ENCODE peak calls at places on chromosomes 2 and 18, in four cellular contexts. One of them, this sample, is unnamed.

GRCh38 chr2:74206180-74206688 is 7.8 kb downstream of the MTHFD2 start:
- DNase-seq in left colon: peak
- DNase-seq in omental fat pad: no peak
- DNase-seq in activated T-cell treated with anti-CD3 and anti-CD28 coated beads for 24 hours: no peak
- DNase-seq in this sample: no peak

GRCh38 chr2:238158018-238158806 is 558 bp upstream of the ERFE start:
- DNase-seq in activated T-cell treated with anti-CD3 and anti-CD28 coated beads for 24 hours: no peak
- DNase-seq in omental fat pad: no peak
- DNase-seq in left colon: no peak
- DNase-seq in this sample: no peak

GRCh38 chr2:86704482-86704971 is 15.6 kb upstream of the RMND5A start:
- DNase-seq in omental fat pad: no peak
- DNase-seq in activated T-cell treated with anti-CD3 and anti-CD28 coated beads for 24 hours: no peak
- DNase-seq in left colon: peak
- DNase-seq in this sample: peak

GRCh38 chr2:162070228-162070918 is 3.6 kb downstream of the DPP4 start:
- DNase-seq in left colon: no peak
- DNase-seq in activated T-cell treated with anti-CD3 and anti-CD28 coated beads for 24 hours: no peak
- DNase-seq in omental fat pad: no peak
- DNase-seq in this sample: no peak

GRCh38 chr2:143034292-143035074 is 94.7 kb upstream of the ARHGAP15 start:
- DNase-seq in omental fat pad: no peak
- DNase-seq in left colon: peak
- DNase-seq in activated T-cell treated with anti-CD3 and anti-CD28 coated beads for 24 hours: peak
- DNase-seq in this sample: peak

GRCh38 chr18:74724186-74724585 is 126.5 kb downstream of the ZNF407 start:
- DNase-seq in omental fat pad: no peak
- DNase-seq in activated T-cell treated with anti-CD3 and anti-CD28 coated beads for 24 hours: no peak
- DNase-seq in left colon: no peak
- DNase-seq in this sample: no peak

GRCh38 chr2:173982918-173983317 is 17.7 kb upstream of the SP3 start:
- DNase-seq in omental fat pad: no peak
- DNase-seq in left colon: no peak
- DNase-seq in activated T-cell treated with anti-CD3 and anti-CD28 coated beads for 24 hours: no peak
- DNase-seq in this sample: no peak

GRCh38 chr2:25894135-25894830 is 16.0 kb upstream of the ASXL2 start:
- DNase-seq in activated T-cell treated with anti-CD3 and anti-CD28 coated beads for 24 hours: no peak
- DNase-seq in left colon: peak
- DNase-seq in omental fat pad: no peak
- DNase-seq in this sample: no peak

GRCh38 chr2:27831279-27832050 is 58.7 kb downstream of the RBKS start:
- DNase-seq in left colon: no peak
- DNase-seq in omental fat pad: no peak
- DNase-seq in activated T-cell treated with anti-CD3 and anti-CD28 coated beads for 24 hours: no peak
- DNase-seq in this sample: no peak

GRCh38 chr2:145041706-145042105 is 521.8 kb upstream of the ZEB2 start:
- DNase-seq in activated T-cell treated with anti-CD3 and anti-CD28 coated beads for 24 hours: no peak
- DNase-seq in omental fat pad: no peak
- DNase-seq in left colon: no peak
- DNase-seq in this sample: no peak

GRCh38 chr2:233329489-233330135 is 22.0 kb downstream of the SAG start:
- DNase-seq in activated T-cell treated with anti-CD3 and anti-CD28 coated beads for 24 hours: no peak
- DNase-seq in left colon: no peak
- DNase-seq in omental fat pad: no peak
- DNase-seq in this sample: no peak

GRCh38 chr18:24964213-24964612 is 387.8 kb downstream of the ZNF521 start:
- DNase-seq in omental fat pad: no peak
- DNase-seq in activated T-cell treated with anti-CD3 and anti-CD28 coated beads for 24 hours: no peak
- DNase-seq in left colon: peak
- DNase-seq in this sample: no peak

GRCh38 chr2:758073-758820 is 81.0 kb upstream of the TMEM18 start:
- DNase-seq in left colon: no peak
- DNase-seq in activated T-cell treated with anti-CD3 and anti-CD28 coated beads for 24 hours: no peak
- DNase-seq in omental fat pad: no peak
- DNase-seq in this sample: no peak

GRCh38 chr2:68632026-68632425 is 11.4 kb upstream of the PROKR1 start:
- DNase-seq in activated T-cell treated with anti-CD3 and anti-CD28 coated beads for 24 hours: no peak
- DNase-seq in left colon: no peak
- DNase-seq in omental fat pad: no peak
- DNase-seq in this sample: no peak

GRCh38 chr2:3422161-3422767 is 42.8 kb downstream of the TRAPPC12 start:
- DNase-seq in left colon: no peak
- DNase-seq in omental fat pad: no peak
- DNase-seq in activated T-cell treated with anti-CD3 and anti-CD28 coated beads for 24 hours: no peak
- DNase-seq in this sample: no peak

GRCh38 chr2:66317268-66317899 is 117.5 kb upstream of the MEIS1 start:
- DNase-seq in left colon: no peak
- DNase-seq in omental fat pad: no peak
- DNase-seq in activated T-cell treated with anti-CD3 and anti-CD28 coated beads for 24 hours: no peak
- DNase-seq in this sample: no peak

GRCh38 chr2:190674966-190675650 is 26.2 kb downstream of the NAB1 start:
- DNase-seq in left colon: no peak
- DNase-seq in activated T-cell treated with anti-CD3 and anti-CD28 coated beads for 24 hours: no peak
- DNase-seq in omental fat pad: no peak
- DNase-seq in this sample: no peak

GRCh38 chr2:120773186-120773800 is 37.6 kb downstream of the GLI2 start:
- DNase-seq in left colon: no peak
- DNase-seq in activated T-cell treated with anti-CD3 and anti-CD28 coated beads for 24 hours: no peak
- DNase-seq in omental fat pad: no peak
- DNase-seq in this sample: no peak

GRCh38 chr2:217610411-217610814 is 392.4 kb downstream of the TNS1 start:
- DNase-seq in left colon: no peak
- DNase-seq in omental fat pad: no peak
- DNase-seq in activated T-cell treated with anti-CD3 and anti-CD28 coated beads for 24 hours: peak
- DNase-seq in this sample: no peak

GRCh38 chr18:12726774-12727550 is 24.1 kb downstream of the PSMG2 start:
- DNase-seq in omental fat pad: no peak
- DNase-seq in left colon: peak
- DNase-seq in activated T-cell treated with anti-CD3 and anti-CD28 coated beads for 24 hours: peak
- DNase-seq in this sample: no peak

GRCh38 chr2:230161180-230161579 is 58.6 kb downstream of the SP110 start:
- DNase-seq in omental fat pad: no peak
- DNase-seq in activated T-cell treated with anti-CD3 and anti-CD28 coated beads for 24 hours: no peak
- DNase-seq in left colon: no peak
- DNase-seq in this sample: no peak

GRCh38 chr2:118371500-118371899 is 283.2 kb downstream of the INSIG2 start:
- DNase-seq in left colon: peak
- DNase-seq in activated T-cell treated with anti-CD3 and anti-CD28 coated beads for 24 hours: no peak
- DNase-seq in omental fat pad: no peak
- DNase-seq in this sample: no peak

GRCh38 chr2:172790404-172790803 is 54.8 kb downstream of the RAPGEF4 start:
- DNase-seq in left colon: no peak
- DNase-seq in omental fat pad: no peak
- DNase-seq in activated T-cell treated with anti-CD3 and anti-CD28 coated beads for 24 hours: no peak
- DNase-seq in this sample: no peak

GRCh38 chr2:180572346-180572745 is 408.1 kb upstream of the UBE2E3 start:
- DNase-seq in omental fat pad: no peak
- DNase-seq in activated T-cell treated with anti-CD3 and anti-CD28 coated beads for 24 hours: no peak
- DNase-seq in left colon: no peak
- DNase-seq in this sample: no peak

GRCh38 chr2:23549051-23549450 is 164.1 kb downstream of the KLHL29 start:
- DNase-seq in left colon: no peak
- DNase-seq in omental fat pad: no peak
- DNase-seq in activated T-cell treated with anti-CD3 and anti-CD28 coated beads for 24 hours: no peak
- DNase-seq in this sample: no peak

GRCh38 chr2:124289615-124290014 is 264.5 kb downstream of the CNTNAP5 start:
- DNase-seq in omental fat pad: no peak
- DNase-seq in activated T-cell treated with anti-CD3 and anti-CD28 coated beads for 24 hours: no peak
- DNase-seq in left colon: no peak
- DNase-seq in this sample: no peak

GRCh38 chr18:28175930-28176673 is 828 bp downstream of the CDH2 start:
- DNase-seq in activated T-cell treated with anti-CD3 and anti-CD28 coated beads for 24 hours: no peak
- DNase-seq in omental fat pad: no peak
- DNase-seq in left colon: no peak
- DNase-seq in this sample: no peak

This sample was measured in ascending aorta.